ENCODE peak calls at places on chromosome 22, in ten cellular contexts. J is A172; W is GF-D8; O is CD8-positive, alpha-beta T cell; Y is stimulated activated CD4-positive, alpha-beta T cell treated with anti-CD3 and anti-CD28 coated beads, Interleukin-1b, Interleukin-23, amount 100 ng/mL, for 1 hour; K is fibroblast of lung; V is RKO; N is neural crest cell; S is posterior cingulate gyrus; T is HT1080. E is an unnamed sample.

GRCh38 chr22:49368976-49369725 is 458.5 kb downstream of the BRD1 start:
- DNase-seq in J (peak), W (peak), O (no peak), Y (no peak), K (no peak), V (no peak), N (no peak), S (peak), T (no peak), E (peak)

GRCh38 chr22:47631571-47632102 is 869.2 kb downstream of the TBC1D22A start:
- DNase-seq in J (peak), W (no peak), O (no peak), Y (no peak), K (no peak), V (no peak), N (no peak), S (peak), T (peak), E (no peak)

GRCh38 chr22:32584650-32585049 is 110.0 kb downstream of the FBXO7 start:
- DNase-seq in J (no peak), W (no peak), O (no peak), Y (no peak), K (peak), V (no peak), N (no peak), S (no peak), T (no peak), E (no peak)

GRCh38 chr22:24957043-24957442 is 4.5 kb downstream of the KIAA1671 start:
- DNase-seq in J (no peak), W (no peak), O (no peak), Y (no peak), K (no peak), V (no peak), N (no peak), S (no peak), T (no peak), E (no peak)

GRCh38 chr22:20227363-20227762 is 40.8 kb downstream of the RTN4R start:
- DNase-seq in J (no peak), W (no peak), O (no peak), Y (no peak), K (no peak), V (no peak), N (no peak), S (no peak), T (no peak), E (no peak)

GRCh38 chr22:40478456-40479125 is 108.2 kb downstream of the SGSM3 start:
- DNase-seq in J (no peak), W (no peak), O (no peak), Y (no peak), K (no peak), V (no peak), N (no peak), S (no peak), T (no peak), E (no peak)

GRCh38 chr22:49689858-49690257 is 137.8 kb downstream of the BRD1 start:
- DNase-seq in J (no peak), W (no peak), O (no peak), Y (no peak), K (no peak), V (no peak), N (no peak), S (no peak), T (no peak), E (no peak)

GRCh38 chr22:48096411-48096810 is 1334.0 kb downstream of the TBC1D22A start:
- DNase-seq in J (no peak), W (no peak), O (no peak), Y (no peak), K (no peak), V (no peak), N (no peak), S (no peak), T (no peak), E (no peak)

GRCh38 chr22:38295339-38295738 is 21.9 kb downstream of the CSNK1E start:
- DNase-seq in J (no peak), W (no peak), O (no peak), Y (no peak), K (no peak), V (no peak), N (no peak), S (no peak), T (no peak), E (no peak)

E was measured in MV-4-11.